ENCODE peak calls at places on chromosomes 12 and 14, in four cellular contexts. R, L, N and V are unnamed samples.

GRCh38 chr14:103547941-103548462 is 14.5 kb downstream of the BAG5 start:
- DNase-seq in R (no peak), L (no peak), N (no peak), V (no peak)

GRCh38 chr14:100773331-100774163 is 46.9 kb downstream of the DLK1 start:
- DNase-seq in R (no peak), L (no peak), N (no peak), V (no peak)

GRCh38 chr14:104112113-104112505 is 26.3 kb upstream of the KIF26A start:
- DNase-seq in R (no peak), L (no peak), N (no peak), V (no peak)

GRCh38 chr14:61455351-61455750 is 134.0 kb downstream of the PRKCH start:
- DNase-seq in R (no peak), L (no peak), N (no peak), V (no peak)

GRCh38 chr14:71206766-71207371 is 299.6 kb downstream of the PCNX1 start:
- DNase-seq in R (no peak), L (no peak), N (no peak), V (peak; percentile 75)

GRCh38 chr14:61568572-61569011 is 126.7 kb upstream of the HIF1A start:
- DNase-seq in R (peak; percentile 77), L (no peak), N (no peak), V (no peak)

GRCh38 chr14:71803539-71804260 is 128.5 kb upstream of the RGS6 start:
- DNase-seq in R (no peak), L (no peak), N (no peak), V (peak; percentile 47)

GRCh38 chr14:76953196-76953945 is 75.1 kb downstream of the IRF2BPL start:
- DNase-seq in R (peak; percentile 70), L (no peak), N (no peak), V (no peak)

GRCh38 chr14:68927089-68927488 is 52.0 kb downstream of the ACTN1 start:
- DNase-seq in R (no peak), L (no peak), N (no peak), V (no peak)

GRCh38 chr14:94621358-94622134 is 9.4 kb downstream of the SERPINA3 start:
- DNase-seq in R (peak; percentile 63), L (no peak), N (no peak), V (no peak)

GRCh38 chr14:97452314-97452713 is 655.1 kb downstream of the VRK1 start:
- DNase-seq in R (no peak), L (no peak), N (no peak), V (no peak)

GRCh38 chr12:112858776-112859175 is 48.0 kb upstream of the OAS1 start:
- DNase-seq in R (no peak), L (no peak), N (no peak), V (no peak)

GRCh38 chr12:72723732-72724131 is 451.6 kb downstream of the TRHDE start:
- DNase-seq in R (no peak), L (no peak), N (no peak), V (no peak)

GRCh38 chr12:114687802-114688201 is 3.8 kb upstream of the TBX3 start:
- DNase-seq in R (no peak), L (no peak), N (no peak), V (no peak)

GRCh38 chr12:32069071-32069470 is 37.6 kb upstream of the BICD1 start:
- DNase-seq in R (no peak), L (no peak), N (no peak), V (no peak)

GRCh38 chr14:45679852-45680251 is 426.9 kb upstream of the MIS18BP1 start:
- DNase-seq in R (no peak), L (no peak), N (no peak), V (peak; percentile 31)

GRCh38 chr14:85604021-85604420 is 74.1 kb downstream of the FLRT2 start:
- DNase-seq in R (no peak), L (no peak), N (no peak), V (no peak)